ENCODE peak calls at places on chromosomes 1 and 21, in eight cellular contexts. E is breast epithelium; G is endothelial cell of umbilical vein; Z is NCI-H748 treated with DMSO at 0.1 percent for 48 hours; H is WTC11; M is right atrium auricular region; Q is NCI-H1105 treated with DMSO at 0.1 percent for 48 hours; J is activated CD4-positive, alpha-beta memory T cell treated with anti-CD3 and anti-CD28 coated beads for 36 hours. T is an unnamed sample.

GRCh38 chr1:198030682-198031081 is 113.5 kb downstream of the LHX9 start:
- DNase-seq in E (no peak), G (no peak), Z (no peak), H (no peak), M (no peak), Q (no peak), J (no peak), T (no peak)

GRCh38 chr1:224763126-224763764 is 147.1 kb downstream of the CNIH3 start:
- DNase-seq in E (no peak), G (no peak), Z (no peak), H (no peak), M (no peak), Q (no peak), J (no peak), T (no peak)

GRCh38 chr21:40902299-40902698 is 55.3 kb upstream of the DSCAM start:
- DNase-seq in E (peak; percentile 48), G (no peak), Z (peak; percentile 21), H (no peak), M (no peak), Q (peak; percentile 84), J (no peak), T (no peak)

GRCh38 chr21:43609501-43610340 is 49.6 kb downstream of the HSF2BP start:
- DNase-seq in E (peak; percentile 54), G (peak; percentile 93), Z (peak; percentile 56), H (no peak), M (no peak), Q (peak; percentile 98), J (no peak), T (peak; percentile 69)

GRCh38 chr21:24420694-24421093 is 1186.6 kb downstream of the MRPL39 start:
- DNase-seq in E (no peak), G (no peak), Z (no peak), H (no peak), M (no peak), Q (no peak), J (no peak), T (no peak)

GRCh38 chr1:43850599-43851233 is 82.9 kb upstream of the ARTN start:
- DNase-seq in E (no peak), G (no peak), Z (no peak), H (no peak), M (no peak), Q (no peak), J (no peak), T (no peak)

GRCh38 chr1:240399381-240399780 is 212.6 kb downstream of the GREM2 start:
- DNase-seq in E (no peak), G (no peak), Z (no peak), H (no peak), M (no peak), Q (no peak), J (no peak), T (peak; percentile 96)

GRCh38 chr1:13930151-13930550 is 230.2 kb downstream of the PRDM2 start:
- DNase-seq in E (no peak), G (no peak), Z (no peak), H (peak; percentile 73), M (no peak), Q (no peak), J (peak; percentile 39), T (no peak)

GRCh38 chr1:172452536-172453159 is 8.8 kb upstream of the PIGC start:
- DNase-seq in E (no peak), G (no peak), Z (no peak), H (no peak), M (no peak), Q (no peak), J (no peak), T (no peak)

GRCh38 chr1:19646366-19646765 is 2.3 kb downstream of the NBL1 start:
- DNase-seq in E (no peak), G (no peak), Z (no peak), H (no peak), M (no peak), Q (no peak), J (peak; percentile 62), T (no peak)

GRCh38 chr1:17687125-17687524 is 68.0 kb upstream of the ACTL8 start:
- DNase-seq in E (no peak), G (no peak), Z (no peak), H (no peak), M (no peak), Q (no peak), J (no peak), T (no peak)

GRCh38 chr1:30064547-30064946 is 658.8 kb downstream of the MATN1 start:
- DNase-seq in E (no peak), G (no peak), Z (no peak), H (no peak), M (no peak), Q (no peak), J (peak; percentile 10), T (no peak)

GRCh38 chr1:214957330-214958137 is 125.0 kb upstream of the KCNK2 start:
- DNase-seq in E (peak; percentile 18), G (no peak), Z (no peak), H (no peak), M (no peak), Q (no peak), J (no peak), T (peak; percentile 98)

GRCh38 chr1:151047925-151048644 is 534 bp downstream of the C1orf56 start:
- DNase-seq in E (peak; percentile 67), G (peak; percentile 84), Z (peak; percentile 41), H (peak; percentile 76), M (peak; percentile 85), Q (peak; percentile 66), J (peak; percentile 74), T (peak; percentile 70)

GRCh38 chr1:4931486-4931885 is 277.1 kb downstream of the AJAP1 start:
- DNase-seq in E (peak; percentile 35), G (no peak), Z (no peak), H (no peak), M (no peak), Q (no peak), J (no peak), T (peak; percentile 54)

GRCh38 chr1:86703696-86704455 is 500 bp upstream of the SH3GLB1 start:
- DNase-seq in E (peak; percentile 33), G (peak; percentile 69), Z (peak; percentile 74), H (peak; percentile 35), M (no peak), Q (peak; percentile 82), J (peak; percentile 64), T (no peak)

GRCh38 chr1:64701886-64702285 is 43.0 kb upstream of the RAVER2 start:
- DNase-seq in E (no peak), G (no peak), Z (no peak), H (no peak), M (no peak), Q (no peak), J (no peak), T (no peak)

GRCh38 chr1:7583291-7584096 is 187.6 kb upstream of the VAMP3 start:
- DNase-seq in E (no peak), G (no peak), Z (no peak), H (peak; percentile 33), M (no peak), Q (no peak), J (no peak), T (no peak)

GRCh38 chr1:80565416-80565815 is 1235.3 kb upstream of the ADGRL2 start:
- DNase-seq in E (no peak), G (no peak), Z (no peak), H (no peak), M (no peak), Q (no peak), J (no peak), T (no peak)

GRCh38 chr21:41892726-41893125 is 13.6 kb upstream of the PRDM15 start:
- DNase-seq in E (no peak), G (no peak), Z (no peak), H (no peak), M (no peak), Q (no peak), J (no peak), T (no peak)

GRCh38 chr1:112806090-112806642 is 91.0 kb upstream of the PPM1J start:
- DNase-seq in E (no peak), G (no peak), Z (no peak), H (no peak), M (no peak), Q (no peak), J (no peak), T (no peak)

GRCh38 chr1:68269637-68270430 is 37.5 kb upstream of the WLS start:
- DNase-seq in E (no peak), G (no peak), Z (no peak), H (no peak), M (no peak), Q (no peak), J (no peak), T (peak; percentile 70)

GRCh38 chr1:116847688-116848531 is 61.8 kb upstream of the PTGFRN start:
- DNase-seq in E (no peak), G (peak; percentile 78), Z (no peak), H (no peak), M (peak; percentile 87), Q (no peak), J (peak; percentile 61), T (peak; percentile 59)

GRCh38 chr1:114828251-114828650 is 26.4 kb upstream of the SYCP1 start:
- DNase-seq in E (no peak), G (no peak), Z (no peak), H (no peak), M (no peak), Q (no peak), J (no peak), T (no peak)

GRCh38 chr1:192225713-192226112 is 67.5 kb downstream of the RGS18 start:
- DNase-seq in E (no peak), G (peak; percentile 73), Z (no peak), H (no peak), M (no peak), Q (no peak), J (no peak), T (peak; percentile 18)

GRCh38 chr1:19445417-19446342 is 39.7 kb downstream of the CAPZB start:
- DNase-seq in E (no peak), G (peak; percentile 74), Z (no peak), H (peak; percentile 42), M (no peak), Q (no peak), J (no peak), T (no peak)

GRCh38 chr1:44962729-44963128 is 23.7 kb downstream of the EIF2B3 start:
- DNase-seq in E (no peak), G (no peak), Z (no peak), H (no peak), M (no peak), Q (no peak), J (no peak), T (no peak)

GRCh38 chr1:201147396-201148015 is 6.8 kb downstream of the TMEM9 start:
- DNase-seq in E (no peak), G (no peak), Z (no peak), H (no peak), M (no peak), Q (no peak), J (no peak), T (no peak)